ENCODE peak calls at places on chromosomes 16 and 17, in six cellular contexts. Y, S, O, K, Z and P are unnamed samples. For H3K4me1, the result is how much of the 10 kb centered on the place peaks cover.

GRCh38 chr17:37701424-37702020 is 43.3 kb downstream of the HNF1B start:
- DNase-seq in Y (peak), S (peak), O (no peak), K (peak), Z (peak), P (peak)

GRCh38 chr16:67767953-67768352 is 38.4 kb downstream of the RANBP10 start:
- DNase-seq in Y (peak), S (no peak), O (no peak), K (no peak), Z (peak), P (no peak)

GRCh38 chr16:53061701-53062159 is 6.9 kb downstream of the CHD9 start:
- DNase-seq in Y (no peak), S (no peak), O (peak), K (peak), Z (no peak), P (no peak)

GRCh38 chr17:71208111-71208704 is 912.6 kb upstream of the SOX9 start:
- DNase-seq in Y (peak), S (no peak), O (no peak), K (no peak), Z (peak), P (no peak)

GRCh38 chr16:88922114-88922825 is 54.7 kb downstream of the CBFA2T3 start:
- DNase-seq in Y (peak), S (peak), O (peak), K (peak), Z (peak), P (peak)

GRCh38 chr16:21265104-21265825 is 12.8 kb downstream of the CRYM start:
- DNase-seq in Y (peak), S (no peak), O (no peak), K (no peak), Z (no peak), P (no peak)

GRCh38 chr17:73744411-73744810 is 100.2 kb upstream of the SDK2 start:
- DNase-seq in Y (no peak), S (no peak), O (no peak), K (no peak), Z (no peak), P (no peak)

GRCh38 chr17:19672009-19672837 is 23.7 kb downstream of the ALDH3A2 start:
- DNase-seq in Y (peak), S (no peak), O (peak), K (no peak), Z (no peak), P (peak)

GRCh38 chr16:58658796-58659211 is 25.8 kb downstream of the SLC38A7 start:
- DNase-seq in Y (peak), S (no peak), O (no peak), K (no peak), Z (peak), P (no peak)

GRCh38 chr16:64144612-64145011 is 977.3 kb downstream of the CDH11 start:
- DNase-seq in Y (peak), S (no peak), O (no peak), K (no peak), Z (no peak), P (no peak)

GRCh38 chr17:51508048-51508447 is 247.7 kb downstream of the UTP18 start:
- DNase-seq in Y (no peak), S (no peak), O (no peak), K (no peak), Z (no peak), P (no peak)

GRCh38 chr16:76190059-76190458 is 87.1 kb upstream of the CNTNAP4 start:
- DNase-seq in Y (no peak), S (no peak), O (no peak), K (no peak), Z (no peak), P (no peak)

GRCh38 chr17:44914148-44914547 is 1.2 kb downstream of the GFAP start:
- DNase-seq in Y (no peak), S (no peak), O (no peak), K (no peak), Z (no peak), P (no peak)

GRCh38 chr16:3479654-3480216 is 15.6 kb downstream of the C16orf90 start:
- DNase-seq in Y (no peak), S (no peak), O (no peak), K (no peak), Z (no peak), P (no peak)

GRCh38 chr16:27366687-27367462 is 35.1 kb upstream of the IL21R start:
- DNase-seq in Y (peak), S (no peak), O (no peak), K (peak), Z (peak), P (no peak)

GRCh38 chr17:2566056-2566455 is 27.4 kb upstream of the PAFAH1B1 start:
- DNase-seq in Y (no peak), S (no peak), O (no peak), K (no peak), Z (no peak), P (no peak)

GRCh38 chr16:55655381-55655708 is 443 bp upstream of the SLC6A2 start:
- DNase-seq in Y (no peak), S (no peak), O (no peak), K (no peak), Z (no peak), P (no peak)

GRCh38 chr16:87350681-87351319 is 32.8 kb downstream of the FBXO31 start:
- DNase-seq in Y (peak), S (peak), O (no peak), K (no peak), Z (peak), P (no peak)

GRCh38 chr16:81521141-81521626 is 76.6 kb downstream of the CMIP start:
- DNase-seq in Y (no peak), S (no peak), O (no peak), K (peak), Z (no peak), P (no peak)

GRCh38 chr16:53523971-53524548 is 21.1 kb upstream of the AKTIP start:
- DNase-seq in Y (no peak), S (no peak), O (no peak), K (no peak), Z (no peak), P (peak)

GRCh38 chr16:56279914-56280313 is 88.6 kb downstream of the GNAO1 start:
- DNase-seq in Y (no peak), S (no peak), O (no peak), K (no peak), Z (no peak), P (no peak)

GRCh38 chr17:1203111-1203966 is 23.6 kb upstream of the ABR start:
- DNase-seq in Y (peak), S (peak), O (peak), K (peak), Z (peak), P (peak)

GRCh38 chr16:62363451-62363850 is 327.2 kb upstream of the CDH8 start:
- DNase-seq in Y (no peak), S (no peak), O (no peak), K (no peak), Z (no peak), P (no peak)

GRCh38 chr16:60274431-60275017 is 1540.4 kb upstream of the GOT2 start:
- DNase-seq in Y (no peak), S (no peak), O (no peak), K (no peak), Z (no peak), P (no peak)

DNA sequence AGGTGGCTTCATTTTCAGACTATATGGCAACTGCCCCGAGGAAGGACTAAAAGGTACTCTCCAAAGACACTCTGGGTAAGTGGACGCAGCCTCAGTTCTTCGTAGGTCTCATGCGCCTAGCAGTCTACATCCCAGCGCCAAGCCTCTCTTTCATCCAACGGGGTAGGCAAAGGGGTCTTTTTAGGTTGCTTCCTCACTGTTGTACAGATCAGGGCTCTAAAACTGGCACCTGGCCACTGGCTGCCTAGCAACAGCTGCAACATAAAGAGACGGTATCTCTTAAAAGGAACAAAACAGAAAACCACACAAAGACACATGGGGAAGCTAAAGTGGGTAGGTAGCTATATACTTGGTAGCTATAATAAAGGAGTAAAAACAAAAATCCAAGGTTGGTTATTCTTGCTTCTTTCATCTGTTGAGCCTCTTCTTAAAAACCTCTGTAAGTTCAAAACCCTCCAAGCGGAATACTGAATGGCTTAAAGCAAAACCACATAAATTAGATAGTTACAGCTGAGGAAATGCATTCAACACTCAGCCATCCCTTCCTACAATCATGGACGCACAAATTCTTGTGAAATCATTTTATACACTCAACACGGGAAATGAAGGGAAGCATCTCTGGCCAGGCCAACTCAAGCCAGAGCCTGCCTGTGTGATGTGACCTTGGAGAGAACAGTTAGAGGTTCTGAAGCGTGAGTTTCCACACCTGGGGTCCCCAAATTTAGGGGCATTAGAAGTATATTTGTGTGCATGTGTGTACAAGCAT is 22.7 kb downstream of the CYTH1 start:
- DNase-seq in Y (no peak), S (peak), O (peak), K (peak), Z (peak), P (peak)
- H3K4me1 ChIP-seq in Y (under half), S (under half), O (under half), K (half or more), Z (under half), P (under half)

GRCh38 chr16:30561212-30561816 is 3.1 kb upstream of the ZNF764 start:
- DNase-seq in Y (no peak), S (no peak), O (peak), K (peak), Z (no peak), P (no peak)
- H3K4me3 ChIP-seq in Y (peak), S (no peak), O (peak), K (peak), Z (no peak), P (peak)

DNA sequence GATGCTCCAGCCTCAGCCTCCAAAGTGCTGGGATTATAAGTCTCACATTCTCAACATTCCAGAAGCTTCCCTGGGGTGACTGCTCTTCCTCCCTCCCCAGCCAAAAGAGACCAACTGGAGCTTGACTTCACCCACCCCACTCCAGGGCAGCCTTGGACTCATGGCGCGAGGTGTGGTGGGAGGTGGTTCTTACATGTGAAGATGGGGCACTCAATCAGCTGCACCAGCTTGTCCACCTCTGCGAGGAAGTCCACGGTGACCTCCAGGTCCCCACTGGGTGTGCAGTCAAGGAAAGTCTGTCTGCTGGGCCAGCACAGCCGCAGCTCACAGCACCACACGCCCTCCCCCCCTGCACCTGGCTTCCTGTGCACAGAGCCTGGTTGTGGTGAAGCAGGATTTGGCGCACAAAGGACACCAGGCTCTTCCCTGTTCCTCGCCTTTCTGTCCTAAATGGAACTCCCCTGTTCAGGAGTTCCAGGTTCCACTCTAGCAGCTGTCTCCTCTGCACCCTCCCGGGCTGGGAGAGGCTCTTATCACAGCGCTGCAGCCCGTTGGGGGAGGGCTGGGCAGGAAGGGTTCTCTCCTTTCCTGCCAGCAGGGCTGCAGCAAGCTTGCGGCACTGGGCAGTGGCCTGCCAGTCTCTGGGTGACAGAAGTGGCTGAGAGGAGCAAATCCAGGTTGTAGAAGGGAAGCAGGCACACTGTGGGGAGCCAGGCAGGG is 9.7 kb upstream of the MTSS2 start:
- DNase-seq in Y (no peak), S (peak), O (peak), K (peak), Z (no peak), P (no peak)
- H3K4me1 ChIP-seq in Y (half or more), S (half or more), O (under half), K (half or more), Z (half or more), P (under half)

GRCh38 chr17:77456951-77457548 is 316.3 kb downstream of the SEC14L1 start:
- DNase-seq in Y (no peak), S (no peak), O (no peak), K (no peak), Z (no peak), P (no peak)

GRCh38 chr17:77457572-77458201 is 316.9 kb downstream of the SEC14L1 start:
- DNase-seq in Y (no peak), S (no peak), O (no peak), K (no peak), Z (no peak), P (no peak)

GRCh38 chr17:77455878-77456234 is 315.1 kb downstream of the SEC14L1 start:
- DNase-seq in Y (no peak), S (no peak), O (no peak), K (no peak), Z (no peak), P (no peak)

GRCh38 chr17:77455111-77455877 is 314.5 kb downstream of the SEC14L1 start:
- DNase-seq in Y (no peak), S (no peak), O (no peak), K (no peak), Z (peak), P (no peak)

GRCh38 chr17:77456271-77456950 is 315.6 kb downstream of the SEC14L1 start:
- DNase-seq in Y (no peak), S (no peak), O (no peak), K (no peak), Z (no peak), P (no peak)
- H3K4me3 ChIP-seq in Y (no peak), S (no peak), O (no peak), K (peak), Z (no peak), P (no peak)

DNA sequence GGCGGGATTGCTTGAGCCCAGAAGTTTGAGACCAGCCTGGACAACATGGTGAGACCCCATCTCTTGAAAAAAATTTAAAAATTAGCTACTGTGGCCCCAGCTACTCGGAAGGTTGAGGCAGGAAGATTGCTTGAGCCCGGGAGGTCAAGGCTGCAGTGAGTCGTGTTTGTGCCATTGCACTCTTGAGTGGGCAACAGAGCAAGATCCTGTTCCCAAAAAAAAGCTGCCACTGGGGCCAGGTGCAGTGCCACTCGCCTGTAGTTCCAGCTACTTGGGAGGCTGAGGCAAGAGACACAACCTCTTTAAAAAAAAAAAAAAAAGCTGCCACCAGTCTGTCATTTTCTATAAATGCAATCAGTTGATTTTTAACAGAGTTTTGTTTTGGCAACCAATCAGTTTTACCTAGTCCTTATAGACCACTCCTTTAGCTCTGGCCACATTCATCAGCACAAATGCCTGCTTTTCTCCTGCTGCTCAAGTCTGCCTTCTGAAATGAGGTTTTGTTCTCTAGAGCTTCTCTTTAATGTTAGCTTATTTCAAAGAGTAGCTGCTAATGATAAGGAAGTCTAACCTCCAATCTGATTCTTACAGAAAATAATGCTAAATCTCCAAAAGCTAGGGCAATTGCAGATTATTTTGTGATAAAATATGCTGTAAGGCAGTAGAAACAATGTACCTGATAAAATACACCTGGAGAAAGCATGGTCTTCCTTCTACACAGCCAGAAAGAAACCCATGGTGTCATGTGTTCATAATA is 64.8 kb downstream of the TUBD1 start:
- DNase-seq in Y (no peak), S (peak), O (no peak), K (no peak), Z (no peak), P (no peak)
- H3K4me1 ChIP-seq in Y (half or more), S (under half), O (under half), K (half or more), Z (under half), P (under half)

GRCh38 chr16:71893888-71894228 is 1.5 kb upstream of the IST1 start:
- DNase-seq in Y (no peak), S (no peak), O (no peak), K (no peak), Z (no peak), P (no peak)
- H3K4me3 ChIP-seq in Y (peak), S (peak), O (peak), K (peak), Z (peak), P (peak)

GRCh38 chr17:57084361-57084801 is 665 bp upstream of the AKAP1 start:
- DNase-seq in Y (no peak), S (no peak), O (no peak), K (no peak), Z (no peak), P (no peak)
- H3K4me1 ChIP-seq in Y (under half), S (under half), O (under half), K (under half), Z (under half), P (under half)

GRCh38 chr16:84643180-84643583 is 5.1 kb upstream of the KLHL36 start:
- DNase-seq in Y (peak), S (peak), O (peak), K (peak), Z (peak), P (peak)

GRCh38 chr16:84647830-84648594 is at the start of gene KLHL36:
- DNase-seq in Y (peak), S (peak), O (peak), K (peak), Z (peak), P (peak)

GRCh38 chr16:84640145-84640544 is 8.2 kb upstream of the KLHL36 start:
- DNase-seq in Y (no peak), S (no peak), O (no peak), K (no peak), Z (no peak), P (no peak)

GRCh38 chr16:84641643-84642358 is 6.5 kb upstream of the KLHL36 start:
- DNase-seq in Y (no peak), S (no peak), O (no peak), K (no peak), Z (no peak), P (no peak)

GRCh38 chr16:84643677-84644076 is 4.6 kb upstream of the KLHL36 start:
- DNase-seq in Y (no peak), S (no peak), O (no peak), K (no peak), Z (no peak), P (no peak)
- H3K4me3 ChIP-seq in Y (no peak), S (no peak), O (no peak), K (no peak), Z (no peak), P (no peak)

GRCh38 chr17:67266496-67266895 is 21.5 kb upstream of the HELZ start:
- DNase-seq in Y (no peak), S (no peak), O (no peak), K (peak), Z (no peak), P (no peak)
- H3K4me1 ChIP-seq in Y (under half), S (under half), O (under half), K (under half), Z (under half), P (under half)

GRCh38 chr16:407253-407652 is 5.6 kb downstream of the DECR2 start:
- DNase-seq in Y (no peak), S (no peak), O (no peak), K (no peak), Z (no peak), P (no peak)

GRCh38 chr16:401468-402348 is at the start of gene DECR2:
- DNase-seq in Y (peak), S (peak), O (peak), K (peak), Z (peak), P (peak)

GRCh38 chr16:400061-400540 is 1.6 kb upstream of the DECR2 start:
- DNase-seq in Y (no peak), S (no peak), O (no peak), K (no peak), Z (no peak), P (no peak)

GRCh38 chr16:405548-406506 is 4.1 kb downstream of the DECR2 start:
- DNase-seq in Y (no peak), S (no peak), O (no peak), K (no peak), Z (no peak), P (no peak)

DNA sequence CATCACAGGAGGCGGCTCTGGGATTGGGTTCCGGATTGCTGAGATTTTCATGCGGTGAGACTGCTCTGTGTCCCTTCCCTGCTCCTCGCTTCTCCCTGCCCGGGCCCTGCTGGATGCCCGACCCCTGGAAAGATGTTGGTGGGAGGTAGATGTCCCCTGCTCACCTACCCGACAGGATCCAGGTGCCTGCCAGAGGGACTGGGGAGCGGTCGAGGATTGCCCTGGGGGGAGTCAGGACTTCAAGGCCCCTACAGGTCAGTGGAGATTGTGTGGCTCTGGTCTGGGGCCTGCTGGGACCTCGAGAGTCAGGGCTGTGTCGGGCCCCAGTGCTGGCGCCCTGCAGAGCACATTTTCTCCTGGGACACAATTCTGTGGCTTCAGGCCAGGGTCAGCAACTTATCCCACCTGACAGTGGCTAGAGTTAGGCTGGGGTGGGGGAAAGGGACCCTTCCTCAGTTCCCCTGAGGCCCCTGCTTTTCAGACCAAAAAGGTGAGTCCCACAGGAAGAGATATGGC is 3.3 kb downstream of the DECR2 start:
- DNase-seq in Y (no peak), S (no peak), O (no peak), K (no peak), Z (no peak), P (no peak)
- H3K4me3 ChIP-seq in Y (no peak), S (no peak), O (no peak), K (no peak), Z (no peak), P (no peak)